ENCODE peak calls at places on chromosome 4, in five cellular contexts. G is fibroblast of lung, E is fibroblast of villous mesenchyme, W is dorsolateral prefrontal cortex, D is body of pancreas. M is an unnamed sample.

GRCh38 chr4:147994076-147994475 is 262.2 kb downstream of the ARHGAP10 start:
- DNase-seq in G (peak; percentile 27), E (peak; percentile 75), W (no peak), D (no peak), M (peak; percentile 60)

GRCh38 chr4:6350646-6351045 is 81.0 kb downstream of the WFS1 start:
- DNase-seq in G (no peak), E (no peak), W (no peak), D (no peak), M (no peak)

GRCh38 chr4:126779446-126780166 is 853.2 kb upstream of the INTU start:
- DNase-seq in G (no peak), E (no peak), W (no peak), D (no peak), M (no peak)

GRCh38 chr4:30973993-30974392 is 253.8 kb downstream of the PCDH7 start:
- DNase-seq in G (no peak), E (no peak), W (no peak), D (no peak), M (no peak)

GRCh38 chr4:11548529-11549176 is 120.0 kb upstream of the HS3ST1 start:
- DNase-seq in G (peak; percentile 40), E (no peak), W (no peak), D (no peak), M (no peak)

GRCh38 chr4:111031180-111031579 is 408.3 kb upstream of the PITX2 start:
- DNase-seq in G (peak; percentile 10), E (peak; percentile 2), W (no peak), D (no peak), M (no peak)

GRCh38 chr4:40990202-40990898 is 224.0 kb downstream of the APBB2 start:
- DNase-seq in G (peak; percentile 99), E (peak; percentile 95), W (no peak), D (no peak), M (peak; percentile 97)

GRCh38 chr4:165592386-165592785 is 213.6 kb downstream of the CPE start:
- DNase-seq in G (peak; percentile 88), E (no peak), W (no peak), D (no peak), M (peak; percentile 18)

GRCh38 chr4:183142566-183143545 is 43.8 kb downstream of the WWC2 start:
- DNase-seq in G (peak; percentile 83), E (peak; percentile 80), W (no peak), D (peak; percentile 82), M (peak; percentile 55)

GRCh38 chr4:127479031-127479622 is 153.6 kb upstream of the INTU start:
- DNase-seq in G (peak; percentile 32), E (peak; percentile 39), W (no peak), D (no peak), M (peak; percentile 70)

GRCh38 chr4:74615411-74615810 is 170.5 kb downstream of the AREG start:
- DNase-seq in G (no peak), E (peak; percentile 89), W (no peak), D (no peak), M (no peak)

GRCh38 chr4:10066704-10067651 is 45.7 kb upstream of the SLC2A9 start:
- DNase-seq in G (no peak), E (no peak), W (no peak), D (no peak), M (no peak)

GRCh38 chr4:100510551-100510950 is 7.3 kb downstream of the EMCN start:
- DNase-seq in G (peak; percentile 5), E (no peak), W (no peak), D (no peak), M (no peak)

GRCh38 chr4:2829933-2830451 is 13.7 kb upstream of the ADD1 start:
- DNase-seq in G (peak; percentile 50), E (no peak), W (peak; percentile 29), D (no peak), M (peak; percentile 64)

GRCh38 chr4:123443401-123444297 is 47.1 kb downstream of the SPRY1 start:
- DNase-seq in G (peak; percentile 13), E (no peak), W (no peak), D (peak; percentile 43), M (peak; percentile 46)

GRCh38 chr4:2059034-2059725 is at the start of gene NAT8L:
- DNase-seq in G (no peak), E (peak; percentile 12), W (peak; percentile 82), D (peak; percentile 33), M (no peak)

GRCh38 chr4:161279095-161279494 is 884.7 kb downstream of the FSTL5 start:
- DNase-seq in G (no peak), E (no peak), W (no peak), D (no peak), M (no peak)

GRCh38 chr4:1199556-1200331 is 27.4 kb upstream of the SPON2 start:
- DNase-seq in G (no peak), E (no peak), W (peak; percentile 43), D (peak; percentile 1), M (no peak)

GRCh38 chr4:182642831-182643230 is 274.4 kb downstream of the DCTD start:
- DNase-seq in G (peak; percentile 44), E (peak; percentile 4), W (no peak), D (no peak), M (peak; percentile 93)

GRCh38 chr4:90317785-90318184 is 190.6 kb downstream of the CCSER1 start:
- DNase-seq in G (peak; percentile 93), E (peak; percentile 29), W (no peak), D (no peak), M (peak; percentile 97)

GRCh38 chr4:96145671-96146070 is 305.8 kb downstream of the PDHA2 start:
- DNase-seq in G (peak; percentile 70), E (no peak), W (no peak), D (no peak), M (peak; percentile 21)

GRCh38 chr4:113979973-113980615 is 647 bp upstream of the ARSJ start:
- DNase-seq in G (peak; percentile 68), E (no peak), W (no peak), D (no peak), M (no peak)

GRCh38 chr4:148292596-148293175 is 149.5 kb downstream of the NR3C2 start:
- DNase-seq in G (no peak), E (no peak), W (no peak), D (peak; percentile 20), M (no peak)

GRCh38 chr4:35151816-35152572 is 1092.3 kb downstream of the ARAP2 start:
- DNase-seq in G (no peak), E (no peak), W (no peak), D (peak; percentile 13), M (no peak)

GRCh38 chr4:112031712-112032328 is 113.4 kb upstream of the FAM241A start:
- DNase-seq in G (peak; percentile 41), E (peak; percentile 69), W (no peak), D (peak; percentile 20), M (peak; percentile 80)

GRCh38 chr4:122747883-122748282 is 15.4 kb downstream of the BBS12 start:
- DNase-seq in G (peak; percentile 72), E (peak; percentile 72), W (no peak), D (no peak), M (peak; percentile 85)

GRCh38 chr4:113181289-113182007 is 132.0 kb downstream of the ANK2 start:
- DNase-seq in G (no peak), E (peak; percentile 7), W (no peak), D (no peak), M (no peak)

GRCh38 chr4:6250235-6250983 is 19.2 kb upstream of the WFS1 start:
- DNase-seq in G (peak; percentile 32), E (peak; percentile 69), W (no peak), D (peak; percentile 47), M (peak; percentile 80)

GRCh38 chr4:17206829-17207773 is 304.8 kb downstream of the QDPR start:
- DNase-seq in G (no peak), E (no peak), W (no peak), D (no peak), M (no peak)

GRCh38 chr4:165628572-165628971 is 244.5 kb upstream of the TLL1 start:
- DNase-seq in G (no peak), E (no peak), W (no peak), D (no peak), M (no peak)

GRCh38 chr4:94758141-94758699 is 465 bp downstream of the BMPR1B start:
- DNase-seq in G (peak; percentile 41), E (no peak), W (no peak), D (peak; percentile 33), M (peak; percentile 25)

GRCh38 chr4:41178372-41179085 is 35.8 kb downstream of the APBB2 start:
- DNase-seq in G (peak; percentile 96), E (peak; percentile 65), W (no peak), D (peak; percentile 20), M (peak; percentile 95)

GRCh38 chr4:189090174-189090814 is 850.4 kb upstream of the FRG1 start:
- DNase-seq in G (no peak), E (peak; percentile 42), W (no peak), D (no peak), M (peak; percentile 1)

GRCh38 chr4:7511509-7511908 is 76.8 kb upstream of the PSAPL1 start:
- DNase-seq in G (no peak), E (no peak), W (no peak), D (no peak), M (no peak)
- TF ChIP-seq CTCF in G (no peak), E (no peak), W (no peak), D (no peak), M (no peak)

GRCh38 chr4:133147365-133147821 is 1.7 kb upstream of the PCDH10 start:
- DNase-seq in G (no peak), E (no peak), W (no peak), D (no peak), M (peak; percentile 17)

GRCh38 chr4:133149364-133149695 is 236 bp downstream of the PCDH10 start:
- DNase-seq in G (no peak), E (no peak), W (no peak), D (no peak), M (no peak)

GRCh38 chr4:133149932-133150642 is 993 bp downstream of the PCDH10 start:
- DNase-seq in G (peak; percentile 39), E (no peak), W (no peak), D (no peak), M (peak; percentile 15)

GRCh38 chr4:133147922-133148689 is 988 bp upstream of the PCDH10 start:
- DNase-seq in G (peak; percentile 79), E (no peak), W (peak; percentile 62), D (no peak), M (peak; percentile 61)

GRCh38 chr4:133148690-133149363 is at the start of gene PCDH10:
- DNase-seq in G (peak; percentile 94), E (peak; percentile 90), W (peak; percentile 99), D (peak; percentile 88), M (peak; percentile 97)
- H3K4me3 ChIP-seq in G (peak within 1 kb of the TSS; percentile 58), E (peak within 1 kb of the TSS; percentile 61), W (peak within 1 kb of the TSS; percentile 78), D (no peak within 1 kb of the TSS), M (peak within 1 kb of the TSS; percentile 64)

DNA sequence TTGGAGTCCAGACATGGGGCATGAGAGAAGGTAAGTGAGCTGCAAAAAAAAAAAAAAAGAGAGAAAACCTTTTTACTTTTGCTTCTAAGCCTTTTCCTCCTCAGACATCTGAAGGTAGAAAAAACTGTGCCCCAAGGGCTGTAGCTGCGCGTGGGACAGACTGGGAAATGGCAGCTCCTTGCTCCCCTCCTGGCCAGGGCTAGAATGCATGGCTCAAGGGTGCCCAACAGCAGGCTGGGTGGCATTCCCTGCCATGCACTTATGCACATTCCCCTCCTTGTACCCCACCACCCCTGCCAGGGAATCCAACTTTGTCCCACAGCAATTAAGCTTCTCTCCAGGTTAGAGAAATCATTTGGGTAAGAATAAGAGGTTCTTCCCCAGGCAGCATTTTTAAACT is 421.2 kb downstream of the TRAM1L1 start:
- DNase-seq in G (no peak), E (no peak), W (no peak), D (no peak), M (no peak)
- TF ChIP-seq CTCF in G (no peak), E (no peak), W (no peak), D (no peak), M (no peak)

GRCh38 chr4:144648042-144648441 is 2.1 kb downstream of the HHIP start:
- DNase-seq in G (no peak), E (no peak), W (no peak), D (no peak), M (peak; percentile 17)
- H3K4me3 ChIP-seq in G (no peak overlapping the region), E (no peak overlapping the region), W (peak overlapping the region; percentile 66), D (no peak overlapping the region), M (peak overlapping the region; percentile 70)

M was measured in choroid plexus epithelial cell.